ENCODE peak calls at places on chromosomes 7 and 10, in four cellular contexts. One of them, this sample, is unnamed.

GRCh38 chr7:32586291-32587221 is 91.3 kb downstream of the AVL9 start:
- DNase-seq in CD4-positive, CD25-positive, alpha-beta regulatory T cell: no peak
- DNase-seq in CD8-positive, alpha-beta T cell: no peak
- DNase-seq in MM.1S: no peak
- DNase-seq in this sample: no peak

GRCh38 chr10:47374611-47375536 is 9.2 kb downstream of the ZNF488 start:
- DNase-seq in CD4-positive, CD25-positive, alpha-beta regulatory T cell: no peak
- DNase-seq in CD8-positive, alpha-beta T cell: peak; percentile 7
- DNase-seq in MM.1S: no peak
- DNase-seq in this sample: no peak

GRCh38 chr10:27664464-27664863 is 81.2 kb downstream of the MKX start:
- DNase-seq in CD4-positive, CD25-positive, alpha-beta regulatory T cell: no peak
- DNase-seq in CD8-positive, alpha-beta T cell: no peak
- DNase-seq in MM.1S: no peak
- DNase-seq in this sample: no peak

GRCh38 chr10:68611227-68611626 is 51.1 kb downstream of the TET1 start:
- DNase-seq in CD4-positive, CD25-positive, alpha-beta regulatory T cell: no peak
- DNase-seq in CD8-positive, alpha-beta T cell: no peak
- DNase-seq in MM.1S: no peak
- DNase-seq in this sample: no peak

GRCh38 chr10:106573106-106573505 is 591.4 kb downstream of the SORCS1 start:
- DNase-seq in CD4-positive, CD25-positive, alpha-beta regulatory T cell: no peak
- DNase-seq in CD8-positive, alpha-beta T cell: no peak
- DNase-seq in MM.1S: no peak
- DNase-seq in this sample: no peak

GRCh38 chr10:119331031-119331430 is 123.7 kb downstream of the GRK5 start:
- DNase-seq in CD4-positive, CD25-positive, alpha-beta regulatory T cell: no peak
- DNase-seq in CD8-positive, alpha-beta T cell: no peak
- DNase-seq in MM.1S: no peak
- DNase-seq in this sample: no peak

GRCh38 chr7:141663081-141663510 is 38.9 kb downstream of the DENND11 start:
- DNase-seq in CD4-positive, CD25-positive, alpha-beta regulatory T cell: no peak
- DNase-seq in CD8-positive, alpha-beta T cell: no peak
- DNase-seq in MM.1S: no peak
- DNase-seq in this sample: no peak

GRCh38 chr10:35821339-35821911 is 179.3 kb upstream of the FZD8 start:
- DNase-seq in CD4-positive, CD25-positive, alpha-beta regulatory T cell: no peak
- DNase-seq in CD8-positive, alpha-beta T cell: no peak
- DNase-seq in MM.1S: no peak
- DNase-seq in this sample: no peak

GRCh38 chr7:47792521-47793121 is 155.6 kb downstream of the PKD1L1 start:
- DNase-seq in CD4-positive, CD25-positive, alpha-beta regulatory T cell: no peak
- DNase-seq in CD8-positive, alpha-beta T cell: no peak
- DNase-seq in MM.1S: no peak
- DNase-seq in this sample: no peak

GRCh38 chr7:127057918-127058317 is 194.8 kb downstream of the GRM8 start:
- DNase-seq in CD4-positive, CD25-positive, alpha-beta regulatory T cell: no peak
- DNase-seq in CD8-positive, alpha-beta T cell: no peak
- DNase-seq in MM.1S: no peak
- DNase-seq in this sample: no peak

GRCh38 chr7:141979611-141980010 is 6.0 kb upstream of the TAS2R38 start:
- DNase-seq in CD4-positive, CD25-positive, alpha-beta regulatory T cell: no peak
- DNase-seq in CD8-positive, alpha-beta T cell: no peak
- DNase-seq in MM.1S: no peak
- DNase-seq in this sample: no peak

GRCh38 chr7:45594780-45595535 is 20.8 kb downstream of the ADCY1 start:
- DNase-seq in CD4-positive, CD25-positive, alpha-beta regulatory T cell: no peak
- DNase-seq in CD8-positive, alpha-beta T cell: no peak
- DNase-seq in MM.1S: no peak
- DNase-seq in this sample: no peak

GRCh38 chr7:35386816-35387429 is 133.0 kb upstream of the TBX20 start:
- DNase-seq in CD4-positive, CD25-positive, alpha-beta regulatory T cell: no peak
- DNase-seq in CD8-positive, alpha-beta T cell: no peak
- DNase-seq in MM.1S: no peak
- DNase-seq in this sample: no peak

GRCh38 chr10:21624951-21625350 is 90.9 kb downstream of the MLLT10 start:
- DNase-seq in CD4-positive, CD25-positive, alpha-beta regulatory T cell: no peak
- DNase-seq in CD8-positive, alpha-beta T cell: no peak
- DNase-seq in MM.1S: no peak
- DNase-seq in this sample: no peak

GRCh38 chr7:17474724-17475344 is 176.4 kb downstream of the AHR start:
- DNase-seq in CD4-positive, CD25-positive, alpha-beta regulatory T cell: no peak
- DNase-seq in CD8-positive, alpha-beta T cell: no peak
- DNase-seq in MM.1S: no peak
- DNase-seq in this sample: no peak

GRCh38 chr7:107405559-107405958 is 64.3 kb upstream of the GPR22 start:
- DNase-seq in CD4-positive, CD25-positive, alpha-beta regulatory T cell: no peak
- DNase-seq in CD8-positive, alpha-beta T cell: no peak
- DNase-seq in MM.1S: no peak
- DNase-seq in this sample: no peak

GRCh38 chr7:17674956-17675300 is 265.4 kb downstream of the SNX13 start:
- DNase-seq in CD4-positive, CD25-positive, alpha-beta regulatory T cell: no peak
- DNase-seq in CD8-positive, alpha-beta T cell: no peak
- DNase-seq in MM.1S: no peak
- DNase-seq in this sample: no peak

GRCh38 chr10:58608826-58609225 is 96.2 kb downstream of the BICC1 start:
- DNase-seq in CD4-positive, CD25-positive, alpha-beta regulatory T cell: no peak
- DNase-seq in CD8-positive, alpha-beta T cell: no peak
- DNase-seq in MM.1S: no peak
- DNase-seq in this sample: no peak

GRCh38 chr10:9684186-9684585 is 1333.5 kb upstream of the CELF2 start:
- DNase-seq in CD4-positive, CD25-positive, alpha-beta regulatory T cell: no peak
- DNase-seq in CD8-positive, alpha-beta T cell: no peak
- DNase-seq in MM.1S: no peak
- DNase-seq in this sample: no peak

GRCh38 chr7:48299580-48300169 is 128.4 kb downstream of the ABCA13 start:
- DNase-seq in CD4-positive, CD25-positive, alpha-beta regulatory T cell: no peak
- DNase-seq in CD8-positive, alpha-beta T cell: peak; percentile 19
- DNase-seq in MM.1S: peak; percentile 82
- DNase-seq in this sample: no peak

GRCh38 chr7:27802977-27803376 is 63.0 kb downstream of the TAX1BP1 start:
- DNase-seq in CD4-positive, CD25-positive, alpha-beta regulatory T cell: no peak
- DNase-seq in CD8-positive, alpha-beta T cell: no peak
- DNase-seq in MM.1S: no peak
- DNase-seq in this sample: no peak

GRCh38 chr10:87092861-87093460 is 1.7 kb downstream of the GLUD1 start:
- DNase-seq in CD4-positive, CD25-positive, alpha-beta regulatory T cell: peak; percentile 24
- DNase-seq in CD8-positive, alpha-beta T cell: peak; percentile 23
- DNase-seq in MM.1S: peak; percentile 82
- DNase-seq in this sample: no peak

GRCh38 chr10:73956476-73957338 is 41.2 kb upstream of the VCL start:
- DNase-seq in CD4-positive, CD25-positive, alpha-beta regulatory T cell: no peak
- DNase-seq in CD8-positive, alpha-beta T cell: peak; percentile 42
- DNase-seq in MM.1S: peak; percentile 61
- DNase-seq in this sample: peak; percentile 14

GRCh38 chr7:81161459-81162075 is 242.7 kb upstream of the SEMA3C start:
- DNase-seq in CD4-positive, CD25-positive, alpha-beta regulatory T cell: no peak
- DNase-seq in CD8-positive, alpha-beta T cell: no peak
- DNase-seq in MM.1S: no peak
- DNase-seq in this sample: no peak

GRCh38 chr7:64494912-64495461 is 67.9 kb downstream of the ZNF680 start:
- DNase-seq in CD4-positive, CD25-positive, alpha-beta regulatory T cell: no peak
- DNase-seq in CD8-positive, alpha-beta T cell: no peak
- DNase-seq in MM.1S: no peak
- DNase-seq in this sample: no peak

DNA sequence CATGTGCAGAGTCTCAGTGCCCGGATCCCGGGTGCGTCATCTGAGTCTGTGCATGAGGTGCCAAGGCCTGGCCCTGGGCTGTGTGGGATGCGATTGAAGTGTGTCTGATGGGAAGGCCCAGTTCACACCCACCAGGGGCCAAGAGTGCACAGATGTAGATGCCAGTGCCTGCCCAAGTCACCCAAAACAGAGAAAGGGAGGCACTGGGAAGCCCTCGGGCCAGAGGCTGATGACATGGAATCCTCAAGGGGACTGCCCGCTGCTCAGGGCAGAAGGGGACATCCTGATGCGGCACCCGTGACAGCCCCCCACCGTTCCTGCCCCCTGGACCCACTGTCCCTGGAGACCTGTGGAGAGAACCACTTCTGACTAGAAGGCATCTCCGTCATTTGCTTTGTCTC is 72.2 kb upstream of the ZNF479 start:
- DNase-seq in CD4-positive, CD25-positive, alpha-beta regulatory T cell: no peak
- DNase-seq in CD8-positive, alpha-beta T cell: no peak
- DNase-seq in MM.1S: no peak
- DNase-seq in this sample: no peak
- H3K9me3 ChIP-seq in CD4-positive, CD25-positive, alpha-beta regulatory T cell: no peaks in the 10 kb centered on the region
- H3K9me3 ChIP-seq in CD8-positive, alpha-beta T cell: no peaks in the 10 kb centered on the region
- H3K9me3 ChIP-seq in MM.1S: no peaks in the 10 kb centered on the region
- H3K9me3 ChIP-seq in this sample: no peaks in the 10 kb centered on the region

GRCh38 chr7:156073366-156074052 is 261.2 kb upstream of the SHH start:
- DNase-seq in CD4-positive, CD25-positive, alpha-beta regulatory T cell: no peak
- DNase-seq in CD8-positive, alpha-beta T cell: no peak
- DNase-seq in MM.1S: peak; percentile 31
- DNase-seq in this sample: no peak

GRCh38 chr7:156074084-156074483 is 261.8 kb upstream of the SHH start:
- DNase-seq in CD4-positive, CD25-positive, alpha-beta regulatory T cell: no peak
- DNase-seq in CD8-positive, alpha-beta T cell: no peak
- DNase-seq in MM.1S: no peak
- DNase-seq in this sample: no peak

GRCh38 chr7:156067156-156067555 is 254.9 kb upstream of the SHH start:
- DNase-seq in CD4-positive, CD25-positive, alpha-beta regulatory T cell: no peak
- DNase-seq in CD8-positive, alpha-beta T cell: no peak
- DNase-seq in MM.1S: no peak
- DNase-seq in this sample: no peak

GRCh38 chr7:156071612-156072011 is 259.3 kb upstream of the SHH start:
- DNase-seq in CD4-positive, CD25-positive, alpha-beta regulatory T cell: no peak
- DNase-seq in CD8-positive, alpha-beta T cell: no peak
- DNase-seq in MM.1S: no peak
- DNase-seq in this sample: no peak

GRCh38 chr7:156069897-156070296 is 257.6 kb upstream of the SHH start:
- DNase-seq in CD4-positive, CD25-positive, alpha-beta regulatory T cell: no peak
- DNase-seq in CD8-positive, alpha-beta T cell: no peak
- DNase-seq in MM.1S: no peak
- DNase-seq in this sample: no peak
- H3K9me3 ChIP-seq in CD4-positive, CD25-positive, alpha-beta regulatory T cell: no peaks in the 10 kb centered on the region
- H3K9me3 ChIP-seq in CD8-positive, alpha-beta T cell: no peaks in the 10 kb centered on the region
- H3K9me3 ChIP-seq in MM.1S: no peaks in the 10 kb centered on the region
- H3K9me3 ChIP-seq in this sample: no peaks in the 10 kb centered on the region

GRCh38 chr10:95404460-95404858 is 113.7 kb upstream of the PDLIM1 start:
- DNase-seq in CD4-positive, CD25-positive, alpha-beta regulatory T cell: no peak
- DNase-seq in CD8-positive, alpha-beta T cell: no peak
- DNase-seq in MM.1S: no peak
- DNase-seq in this sample: no peak

GRCh38 chr10:95406651-95407280 is 116.0 kb upstream of the PDLIM1 start:
- DNase-seq in CD4-positive, CD25-positive, alpha-beta regulatory T cell: no peak
- DNase-seq in CD8-positive, alpha-beta T cell: no peak
- DNase-seq in MM.1S: no peak
- DNase-seq in this sample: no peak

GRCh38 chr10:95404864-95405263 is 114.1 kb upstream of the PDLIM1 start:
- DNase-seq in CD4-positive, CD25-positive, alpha-beta regulatory T cell: no peak
- DNase-seq in CD8-positive, alpha-beta T cell: no peak
- DNase-seq in MM.1S: no peak
- DNase-seq in this sample: no peak

GRCh38 chr10:95403690-95404459 is 113.1 kb upstream of the PDLIM1 start:
- DNase-seq in CD4-positive, CD25-positive, alpha-beta regulatory T cell: no peak
- DNase-seq in CD8-positive, alpha-beta T cell: no peak
- DNase-seq in MM.1S: no peak
- DNase-seq in this sample: no peak

DNA sequence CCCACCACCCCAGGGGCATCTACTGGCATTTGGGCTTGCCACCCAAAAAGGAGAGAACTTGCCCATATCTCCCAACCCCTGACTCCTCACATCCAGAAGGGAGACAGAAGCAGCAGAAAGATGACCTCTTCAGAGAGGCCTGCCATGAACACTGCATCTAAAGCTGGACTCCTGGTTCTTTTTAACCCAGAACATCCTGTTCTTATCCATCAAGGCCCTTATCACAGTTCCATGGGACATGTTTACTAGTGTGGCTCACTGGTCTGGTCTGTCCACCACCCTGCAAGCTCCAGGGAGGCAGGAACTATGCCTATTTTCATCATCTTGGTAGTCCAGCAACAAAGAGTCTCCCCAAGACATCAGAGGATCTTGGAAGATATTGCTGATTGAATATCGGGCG is 114.9 kb upstream of the PDLIM1 start:
- DNase-seq in CD4-positive, CD25-positive, alpha-beta regulatory T cell: no peak
- DNase-seq in CD8-positive, alpha-beta T cell: no peak
- DNase-seq in MM.1S: no peak
- DNase-seq in this sample: no peak
- H3K9me3 ChIP-seq in CD4-positive, CD25-positive, alpha-beta regulatory T cell: no peaks in the 10 kb centered on the region
- H3K9me3 ChIP-seq in CD8-positive, alpha-beta T cell: no peaks in the 10 kb centered on the region
- H3K9me3 ChIP-seq in MM.1S: no peaks in the 10 kb centered on the region
- H3K9me3 ChIP-seq in this sample: no peaks in the 10 kb centered on the region

DNA sequence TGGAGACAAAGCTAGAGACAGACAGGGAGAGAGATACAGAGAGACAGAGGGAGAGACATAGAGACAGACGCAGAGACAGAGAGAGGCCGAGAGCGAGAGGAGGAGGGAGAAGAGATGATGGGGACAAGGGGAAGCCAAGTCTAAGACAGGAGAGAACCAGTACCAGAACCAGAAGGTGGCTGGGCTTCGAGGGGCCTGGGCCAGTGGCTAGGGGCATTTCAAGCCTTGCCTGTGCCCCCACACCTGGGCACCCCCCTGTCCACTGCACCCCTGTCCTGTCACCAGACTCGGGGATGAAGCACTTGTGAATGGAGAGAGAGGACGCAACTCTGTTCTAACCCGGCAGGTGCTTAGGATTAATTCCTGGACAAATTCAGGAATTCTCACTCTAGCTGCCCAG is 157.1 kb downstream of the WDR37 start:
- DNase-seq in CD4-positive, CD25-positive, alpha-beta regulatory T cell: no peak
- DNase-seq in CD8-positive, alpha-beta T cell: no peak
- DNase-seq in MM.1S: no peak
- DNase-seq in this sample: no peak
- H3K9me3 ChIP-seq in CD4-positive, CD25-positive, alpha-beta regulatory T cell: no peaks in the 10 kb centered on the region
- H3K9me3 ChIP-seq in CD8-positive, alpha-beta T cell: no peaks in the 10 kb centered on the region
- H3K9me3 ChIP-seq in MM.1S: no peaks in the 10 kb centered on the region
- H3K9me3 ChIP-seq in this sample: no peaks in the 10 kb centered on the region

This sample was measured in T-helper 17 cell.